ENCODE peak calls at places on chromosomes 7 and 10, in four cellular contexts. L, N, Z and C are unnamed samples.

GRCh38 chr7:3197567-3198212 is 103.4 kb upstream of the SDK1 start:
- DNase-seq in N (no peak), L (no peak), Z (no peak), C (no peak)

GRCh38 chr7:155786491-155786890 is 25.8 kb downstream of the SHH start:
- DNase-seq in Z (no peak), N (no peak), L (no peak), C (no peak)

GRCh38 chr7:157047148-157047547 is 36.7 kb upstream of the MNX1 start:
- DNase-seq in L (no peak), N (no peak), Z (no peak), C (no peak)

GRCh38 chr10:12719365-12719764 is 282.1 kb downstream of the CCDC3 start:
- DNase-seq in N (no peak), L (no peak), Z (no peak), C (no peak)

GRCh38 chr10:130127612-130128607 is 8.3 kb upstream of the GLRX3 start:
- DNase-seq in N (peak; percentile 76), L (no peak), Z (peak; percentile 69), C (peak; percentile 89)

GRCh38 chr10:71088054-71088453 is 124.3 kb upstream of the UNC5B start:
- DNase-seq in L (no peak), Z (no peak), N (no peak), C (no peak)

GRCh38 chr7:7808626-7809025 is 90.2 kb upstream of the RPA3 start:
- DNase-seq in L (no peak), Z (no peak), N (no peak), C (no peak)

GRCh38 chr10:96130326-96130758 is 245 bp downstream of the ZNF518A start:
- DNase-seq in N (peak; percentile 97), L (peak; percentile 66), Z (peak; percentile 78), C (peak; percentile 68)

GRCh38 chr7:23349484-23350157 is 50.5 kb downstream of the MALSU1 start:
- DNase-seq in L (no peak), Z (peak; percentile 63), N (no peak), C (peak; percentile 60)

GRCh38 chr10:28326516-28327493 is 23.9 kb upstream of the MPP7 start:
- DNase-seq in N (no peak), Z (peak; percentile 25), L (no peak), C (no peak)

GRCh38 chr7:11831383-11831726 is 643 bp downstream of the THSD7A start:
- DNase-seq in N (no peak), L (no peak), Z (no peak), C (no peak)

GRCh38 chr10:125707852-125708468 is 11.5 kb upstream of the EDRF1 start:
- DNase-seq in Z (peak; percentile 6), L (no peak), N (no peak), C (no peak)